ENCODE peak calls at places on chromosomes 7 and 10, in seven cellular contexts. R is RPMI7951; N is upper lobe of right lung; G is D721Med; B is activated effector memory CD4-positive, alpha-beta T cell treated with Interleukin-2 at 50 U/mL for 16 hours; I is activated T-cell treated with anti-CD3 and anti-CD28 coated beads for 48 hours; J is OCI-M1. A is an unnamed sample.

GRCh38 chr7:1664711-1665591 is 5.1 kb upstream of the ELFN1 start:
- DNase-seq in R (peak), N (peak), G (peak), B (peak), I (peak), J (peak), A (peak)

GRCh38 chr10:69710008-69710905 is 80.2 kb downstream of the FAM241B start:
- DNase-seq in R (no peak), N (peak), G (no peak), B (no peak), I (no peak), J (no peak), A (no peak)

GRCh38 chr10:48522011-48522765 is 82.7 kb downstream of the ARHGAP22 start:
- DNase-seq in R (peak), N (no peak), G (no peak), B (no peak), I (no peak), J (peak), A (no peak)

GRCh38 chr7:155363852-155364600 is 66.3 kb downstream of the INSIG1 start:
- DNase-seq in R (no peak), N (peak), G (no peak), B (no peak), I (no peak), J (no peak), A (no peak)

GRCh38 chr7:148878317-148878716 is 5.8 kb downstream of the EZH2 start:
- DNase-seq in R (no peak), N (no peak), G (no peak), B (no peak), I (no peak), J (no peak), A (no peak)

GRCh38 chr7:83836028-83836427 is 187.1 kb upstream of the SEMA3E start:
- DNase-seq in R (no peak), N (no peak), G (no peak), B (no peak), I (no peak), J (no peak), A (no peak)

GRCh38 chr7:55158541-55158940 is 139.7 kb downstream of the EGFR start:
- DNase-seq in R (peak), N (no peak), G (no peak), B (no peak), I (no peak), J (no peak), A (peak)

GRCh38 chr7:1314021-1314907 is 81.6 kb downstream of the UNCX start:
- DNase-seq in R (no peak), N (no peak), G (no peak), B (no peak), I (no peak), J (no peak), A (no peak)

GRCh38 chr7:137940656-137941518 is 61.0 kb downstream of the CREB3L2 start:
- DNase-seq in R (no peak), N (no peak), G (no peak), B (no peak), I (no peak), J (no peak), A (peak)

GRCh38 chr10:89685932-89686331 is 15.5 kb upstream of the KIF20B start:
- DNase-seq in R (no peak), N (no peak), G (no peak), B (no peak), I (no peak), J (peak), A (no peak)

GRCh38 chr10:97333351-97333600 is 1.3 kb downstream of the FRAT2 start:
- DNase-seq in R (peak), N (no peak), G (no peak), B (no peak), I (no peak), J (peak), A (peak)

GRCh38 chr7:143248781-143249354 is 14.4 kb upstream of the GSTK1 start:
- DNase-seq in R (peak), N (no peak), G (no peak), B (no peak), I (no peak), J (no peak), A (peak)

GRCh38 chr7:111437736-111438135 is 124.6 kb downstream of the IMMP2L start:
- DNase-seq in R (no peak), N (no peak), G (no peak), B (no peak), I (no peak), J (peak), A (no peak)

GRCh38 chr7:22008011-22008410 is 62.3 kb upstream of the CDCA7L start:
- DNase-seq in R (no peak), N (no peak), G (no peak), B (no peak), I (no peak), J (no peak), A (no peak)

A was measured in hepatocyte.